ENCODE peak calls at places on chromosome 22, in five cellular contexts. B, T, M, E and Y are unnamed samples.

GRCh38 chr22:37018815-37019308 is 385 bp downstream of the TST start:
- DNase-seq in E (peak; percentile 48), T (no peak), M (no peak), B (peak; percentile 39), Y (no peak)

GRCh38 chr22:37254867-37255233 is 10.8 kb upstream of the RAC2 start:
- DNase-seq in T (no peak), M (no peak), E (no peak), B (no peak), Y (no peak)

GRCh38 chr22:25334091-25334490 is 114.7 kb downstream of the CRYBB2 start:
- DNase-seq in B (no peak), M (peak; percentile 10), E (peak; percentile 71), T (no peak), Y (no peak)

GRCh38 chr22:29190051-29190450 is 15.6 kb upstream of the EMID1 start:
- DNase-seq in T (no peak), B (no peak), M (no peak), E (no peak), Y (no peak)

GRCh38 chr22:41380993-41381328 is 781 bp upstream of the TEF start:
- DNase-seq in T (peak; percentile 72), M (no peak), B (peak; percentile 83), E (no peak), Y (no peak)

GRCh38 chr22:41517172-41518047 is 26.9 kb downstream of the POLR3H start:
- DNase-seq in B (peak; percentile 26), M (peak; percentile 23), E (peak; percentile 57), T (no peak), Y (peak; percentile 32)

GRCh38 chr22:17726561-17727243 is 47.6 kb downstream of the BID start:
- DNase-seq in M (no peak), T (no peak), B (peak; percentile 50), E (peak; percentile 61), Y (no peak)

GRCh38 chr22:43826142-43827093 is 14.3 kb upstream of the EFCAB6 start:
- DNase-seq in B (peak; percentile 45), T (peak; percentile 56), E (no peak), M (no peak), Y (no peak)

GRCh38 chr22:45785458-45785857 is 113.8 kb downstream of the ATXN10 start:
- DNase-seq in T (no peak), B (peak; percentile 10), M (no peak), E (no peak), Y (no peak)

GRCh38 chr22:42863349-42863911 is 6.4 kb upstream of the ARFGAP3 start:
- DNase-seq in B (peak; percentile 78), E (peak; percentile 73), T (peak; percentile 74), M (peak; percentile 37), Y (no peak)

GRCh38 chr22:28894793-28895192 is 11.4 kb downstream of the ZNRF3 start:
- DNase-seq in M (no peak), T (no peak), B (no peak), E (no peak), Y (no peak)

GRCh38 chr22:44193537-44193896 is 12.8 kb downstream of the PARVG start:
- DNase-seq in M (no peak), T (no peak), E (no peak), B (no peak), Y (no peak)

GRCh38 chr22:30205281-30206115 is 41.1 kb downstream of the LIF start:
- DNase-seq in B (peak; percentile 95), M (no peak), E (no peak), T (peak; percentile 99), Y (no peak)

GRCh38 chr22:26416670-26417270 is 12.3 kb upstream of the ASPHD2 start:
- DNase-seq in T (peak; percentile 67), E (no peak), B (peak; percentile 62), M (no peak), Y (no peak)

GRCh38 chr22:36465232-36466021 is 16.0 kb downstream of the TXN2 start:
- DNase-seq in M (no peak), T (peak; percentile 32), E (no peak), B (peak; percentile 97), Y (no peak)

GRCh38 chr22:23773247-23774113 is 831 bp downstream of the MMP11 start:
- DNase-seq in E (no peak), T (no peak), B (no peak), M (no peak), Y (no peak)

GRCh38 chr22:41725510-41726110 is 26.3 kb downstream of the MEI1 start:
- DNase-seq in T (no peak), M (no peak), B (no peak), E (no peak), Y (no peak)

GRCh38 chr22:19109198-19110063 is 12.8 kb downstream of the DGCR2 start:
- DNase-seq in E (peak; percentile 90), B (peak; percentile 44), M (no peak), T (peak; percentile 56), Y (peak; percentile 32)

GRCh38 chr22:31846161-31847115 is 92.6 kb downstream of the DEPDC5 start:
- DNase-seq in M (no peak), E (peak; percentile 12), B (peak; percentile 42), T (no peak), Y (no peak)

GRCh38 chr22:40310081-40310770 is 36.1 kb upstream of the ADSL start:
- DNase-seq in M (no peak), B (peak; percentile 72), E (no peak), T (peak; percentile 54), Y (no peak)

GRCh38 chr22:31857247-31857646 is 87.1 kb upstream of the YWHAH start:
- DNase-seq in B (no peak), M (no peak), E (no peak), T (no peak), Y (no peak)

GRCh38 chr22:29139965-29140782 is 65.5 kb upstream of the EMID1 start:
- DNase-seq in M (no peak), E (no peak), B (no peak), T (no peak), Y (no peak)

GRCh38 chr22:36644333-36644757 is 59.2 kb downstream of the CACNG2 start:
- DNase-seq in B (peak; percentile 85), M (peak; percentile 20), E (peak; percentile 78), T (peak; percentile 75), Y (no peak)

GRCh38 chr22:31378123-31378522 is 21.3 kb upstream of the DRG1 start:
- DNase-seq in M (no peak), T (no peak), E (no peak), B (no peak), Y (no peak)

GRCh38 chr22:35397095-35397904 is 2.6 kb upstream of the MCM5 start:
- DNase-seq in M (no peak), B (no peak), T (no peak), E (no peak), Y (no peak)

GRCh38 chr22:39317756-39318506 is 1.5 kb downstream of the RPL3 start:
- DNase-seq in T (no peak), B (peak; percentile 53), E (no peak), M (no peak), Y (no peak)